ENCODE peak calls at places on chromosomes 2 and 18, in ten cellular contexts. R is foreskin fibroblast; X is CD4-positive, alpha-beta T cell; B is left ventricle myocardium inferior; Y is WTC11; S is hepatocyte; V is lower lobe of right lung; D is glutamatergic neuron; C is B cell; T is tibial nerve. J is an unnamed sample.

GRCh38 chr2:429142-429541 is 141.3 kb upstream of the ALKAL2 start:
- DNase-seq in R (no peak), T (no peak), Y (no peak), D (no peak), X (no peak), C (no peak), B (no peak), S (no peak), V (no peak), J (no peak)

GRCh38 chr2:64325477-64325851 is 128.5 kb upstream of the LGALSL start:
- DNase-seq in R (peak; percentile 23), V (no peak), S (no peak), X (no peak), D (no peak), T (no peak), B (no peak), Y (no peak), C (no peak), J (no peak)

GRCh38 chr2:47639469-47639868 is 143.5 kb upstream of the MSH6 start:
- DNase-seq in V (no peak), T (no peak), B (no peak), C (no peak), R (no peak), Y (no peak), X (no peak), S (no peak), D (no peak), J (no peak)

GRCh38 chr2:200694071-200694470 is 108.3 kb downstream of the AOX1 start:
- DNase-seq in V (no peak), X (no peak), T (no peak), D (no peak), Y (no peak), B (no peak), S (peak; percentile 24), C (no peak), R (no peak), J (no peak)

GRCh38 chr18:74501386-74501785 is 5.2 kb downstream of the CNDP2 start:
- DNase-seq in T (no peak), V (no peak), Y (no peak), S (no peak), C (no peak), B (no peak), R (no peak), D (no peak), X (no peak), J (no peak)

GRCh38 chr2:29012211-29012681 is 31.1 kb downstream of the TOGARAM2 start:
- DNase-seq in D (no peak), Y (no peak), T (no peak), R (no peak), B (peak; percentile 86), C (peak; percentile 16), X (no peak), V (peak; percentile 60), S (no peak), J (no peak)

GRCh38 chr2:66926594-66927112 is 470.5 kb upstream of the ETAA1 start:
- DNase-seq in Y (no peak), D (no peak), X (no peak), R (no peak), V (no peak), C (no peak), B (no peak), S (no peak), T (no peak), J (no peak)

GRCh38 chr2:88753833-88754584 is 62.5 kb downstream of the RPIA start:
- DNase-seq in R (no peak), T (no peak), D (no peak), V (no peak), C (peak; percentile 50), S (no peak), B (no peak), X (no peak), Y (no peak), J (no peak)

GRCh38 chr2:240450532-240451107 is 15.2 kb downstream of the GPC1 start:
- DNase-seq in T (no peak), Y (no peak), D (peak; percentile 7), V (peak; percentile 39), X (no peak), B (no peak), S (no peak), C (no peak), R (no peak), J (no peak)

GRCh38 chr18:4878480-4878879 is 318.6 kb downstream of the AKAIN1 start:
- DNase-seq in B (no peak), R (no peak), D (no peak), Y (no peak), S (no peak), V (no peak), T (no peak), X (no peak), C (no peak), J (no peak)

GRCh38 chr18:41870817-41871216 is 84.2 kb upstream of the PIK3C3 start:
- DNase-seq in V (no peak), B (no peak), X (no peak), R (peak; percentile 29), Y (no peak), S (no peak), D (no peak), T (no peak), C (no peak), J (no peak)

GRCh38 chr2:73263540-73264331 is 20.5 kb downstream of the FBXO41 start:
- DNase-seq in Y (no peak), R (no peak), S (no peak), C (no peak), D (no peak), B (no peak), T (no peak), X (no peak), V (no peak), J (no peak)

GRCh38 chr2:56770490-56770889 is 586.7 kb downstream of the CCDC85A start:
- DNase-seq in B (no peak), Y (no peak), T (no peak), R (no peak), S (no peak), X (no peak), C (no peak), V (no peak), D (no peak), J (no peak)

GRCh38 chr2:235810297-235810696 is 316.5 kb downstream of the AGAP1 start:
- DNase-seq in T (no peak), V (no peak), S (no peak), B (no peak), R (no peak), C (no peak), D (no peak), Y (no peak), X (no peak), J (no peak)

GRCh38 chr2:120520929-120521912 is 175.3 kb downstream of the INHBB start:
- DNase-seq in S (no peak), D (peak; percentile 64), R (peak; percentile 56), V (no peak), T (peak; percentile 42), C (no peak), B (no peak), X (no peak), Y (peak; percentile 84), J (peak; percentile 68)

GRCh38 chr18:52670903-52671302 is 330.9 kb downstream of the DCC start:
- DNase-seq in D (no peak), S (peak; percentile 55), X (no peak), V (no peak), Y (no peak), B (no peak), C (no peak), T (no peak), R (peak; percentile 11), J (no peak)

DNA sequence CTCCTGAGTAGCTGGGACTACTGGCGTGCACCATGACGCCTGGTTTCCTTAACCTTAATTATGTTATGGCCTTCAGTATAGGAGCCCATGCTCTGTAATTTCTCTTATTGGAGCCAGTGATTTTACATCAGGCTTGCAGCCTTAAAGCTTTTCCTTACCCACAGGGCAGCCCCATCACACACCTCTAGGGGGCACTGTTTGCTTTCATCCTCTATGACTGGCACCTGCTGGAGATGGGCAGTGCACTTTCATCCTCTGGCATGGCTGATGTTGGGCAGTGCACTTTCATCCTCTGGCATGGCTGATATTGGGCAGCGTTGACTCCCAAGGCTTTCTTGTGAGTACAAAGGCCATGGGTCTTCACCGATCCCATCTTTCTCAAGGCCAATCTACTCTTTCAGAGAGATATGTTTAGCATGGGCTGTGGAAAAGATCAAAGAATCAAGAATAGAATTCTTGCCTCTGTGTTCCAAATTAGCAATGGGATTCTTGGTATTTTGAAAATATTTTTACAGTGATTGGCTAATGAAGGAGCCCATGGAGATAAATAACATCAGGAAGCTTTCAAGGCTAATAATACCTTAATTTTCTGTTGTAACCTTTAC is 80.7 kb upstream of the MEX3C start:
- DNase-seq in S (peak; percentile 26), T (no peak), C (peak; percentile 5), R (no peak), Y (peak; percentile 83), X (no peak), V (no peak), B (no peak), D (peak; percentile 70), J (peak; percentile 69)
- TF ChIP-seq CTCF in S (peak; percentile 36), T (no peak), C (peak; percentile 39), R (peak; percentile 15), Y (peak; percentile 68), X (no peak), V (peak; percentile 38), B (peak; percentile 53), D (peak; percentile 78), J (peak; percentile 80)

GRCh38 chr2:78351208-78351607 is 674.3 kb upstream of the REG3G start:
- DNase-seq in T (no peak), C (no peak), S (peak; percentile 21), D (no peak), R (no peak), V (no peak), X (no peak), B (no peak), Y (no peak), J (no peak)
- TF ChIP-seq CTCF in T (no peak), C (no peak), S (peak; percentile 60), D (no peak), R (no peak), V (no peak), X (no peak), B (no peak), Y (no peak), J (peak; percentile 45)

DNA sequence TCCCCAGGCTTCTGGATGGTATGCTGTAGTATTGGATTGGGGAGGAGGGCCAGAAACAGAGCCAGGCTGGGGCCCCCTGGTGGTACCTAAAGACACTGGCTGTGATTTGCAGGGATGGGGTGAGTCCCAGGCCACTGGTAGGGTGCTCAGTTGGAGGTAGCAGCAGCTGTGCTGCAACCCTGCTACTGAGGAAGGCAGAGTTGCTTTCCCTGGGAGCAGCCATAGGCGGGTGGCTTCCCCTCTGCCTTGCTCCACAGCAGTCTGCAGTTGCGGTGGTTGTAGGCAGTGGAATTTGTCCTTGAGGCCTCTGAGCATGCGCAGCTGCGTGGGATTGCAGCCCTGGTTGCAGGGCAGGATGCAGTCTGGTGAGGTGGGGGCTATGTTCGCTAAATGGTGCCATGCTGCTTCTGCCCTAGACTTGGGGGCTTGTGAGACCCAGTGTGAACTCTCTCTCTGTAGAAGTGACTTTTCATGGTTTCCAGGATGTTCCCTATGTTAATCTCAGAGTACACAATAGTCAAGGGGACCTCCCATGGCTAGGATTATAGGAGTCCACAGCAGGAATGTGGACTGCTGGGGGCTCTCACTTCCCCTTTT is 443.5 kb downstream of the XIRP2 start:
- DNase-seq in R (no peak), B (no peak), T (no peak), X (no peak), S (peak; percentile 46), D (peak; percentile 38), V (no peak), Y (peak; percentile 83), C (no peak), J (peak; percentile 50)
- TF ChIP-seq CTCF in R (no peak), B (peak; percentile 21), T (no peak), X (no peak), S (peak; percentile 16), D (peak; percentile 22), V (no peak), Y (peak; percentile 58), C (no peak), J (peak; percentile 56)

GRCh38 chr18:13831864-13832508 is 8.0 kb downstream of the MC5R start:
- DNase-seq in D (no peak), S (no peak), C (no peak), T (no peak), B (no peak), V (no peak), X (no peak), R (no peak), Y (no peak), J (peak; percentile 25)
- TF ChIP-seq CTCF in D (no peak), S (peak; percentile 31), C (no peak), T (no peak), B (peak; percentile 24), V (no peak), X (no peak), R (no peak), Y (no peak), J (no peak)